ENCODE peak calls at places on chromosomes 1 and 21, in ten cellular contexts. R is epithelial cell of esophagus, W is kidney, H is GM06990, J is dorsolateral prefrontal cortex, F is tibial artery, E is neural progenitor cell, P is cardiac muscle cell, Y is HepG2, I is foreskin fibroblast. U is an unnamed sample.

GRCh38 chr21:44765231-44766013 is 36.2 kb downstream of the UBE2G2 start:
- DNase-seq in R (peak; percentile 63), W (no peak), H (no peak), J (no peak), F (no peak), E (no peak), P (no peak), Y (no peak), I (peak; percentile 32), U (peak; percentile 54)

GRCh38 chr1:101137144-101138126 is 99.4 kb upstream of the S1PR1 start:
- DNase-seq in R (no peak), W (no peak), H (no peak), J (no peak), F (no peak), E (no peak), P (no peak), Y (peak; percentile 53), I (peak; percentile 46), U (peak; percentile 74)

GRCh38 chr1:201332021-201332420 is 45.5 kb downstream of the TNNT2 start:
- DNase-seq in R (no peak), W (peak; percentile 26), H (no peak), J (no peak), F (no peak), E (no peak), P (no peak), Y (no peak), I (no peak), U (no peak)

GRCh38 chr1:58764294-58764978 is 19.4 kb downstream of the JUN start:
- DNase-seq in R (peak; percentile 65), W (no peak), H (no peak), J (no peak), F (no peak), E (no peak), P (no peak), Y (no peak), I (peak; percentile 87), U (peak; percentile 90)

GRCh38 chr1:182196897-182197546 is 135.5 kb upstream of the ZNF648 start:
- DNase-seq in R (no peak), W (no peak), H (no peak), J (no peak), F (peak; percentile 84), E (no peak), P (peak; percentile 38), Y (no peak), I (no peak), U (no peak)

GRCh38 chr1:204867666-204868339 is 2.9 kb upstream of the NFASC start:
- DNase-seq in R (no peak), W (peak; percentile 86), H (no peak), J (no peak), F (no peak), E (no peak), P (no peak), Y (no peak), I (no peak), U (no peak)

GRCh38 chr1:235161685-235162327 is 756 bp upstream of the RBM34 start:
- DNase-seq in R (no peak), W (no peak), H (peak; percentile 15), J (no peak), F (no peak), E (peak; percentile 10), P (no peak), Y (no peak), I (no peak), U (no peak)

GRCh38 chr21:28485301-28486022 is 507.2 kb downstream of the LTN1 start:
- DNase-seq in R (peak; percentile 51), W (no peak), H (no peak), J (no peak), F (no peak), E (no peak), P (no peak), Y (no peak), I (peak; percentile 80), U (peak; percentile 96)

GRCh38 chr1:219172821-219173220 is 857 bp upstream of the LYPLAL1 start:
- DNase-seq in R (no peak), W (no peak), H (no peak), J (no peak), F (no peak), E (no peak), P (no peak), Y (no peak), I (no peak), U (no peak)
- H3K4me3 ChIP-seq in R (no peak overlapping the region), W (peak overlapping the region; percentile 92), H (no peak overlapping the region), J (no peak overlapping the region), F (no peak overlapping the region), E (no peak overlapping the region), P (no peak overlapping the region), Y (no peak overlapping the region), I (no peak overlapping the region), U (no peak overlapping the region)

GRCh38 chr1:233391338-233391737 is 63.8 kb downstream of the MAP3K21 start:
- DNase-seq in R (no peak), W (no peak), H (no peak), J (no peak), F (no peak), E (no peak), P (no peak), Y (no peak), I (no peak), U (no peak)

GRCh38 chr1:233389169-233389568 is 61.6 kb downstream of the MAP3K21 start:
- DNase-seq in R (no peak), W (no peak), H (no peak), J (no peak), F (no peak), E (no peak), P (no peak), Y (no peak), I (no peak), U (no peak)

GRCh38 chr1:233390842-233391241 is 63.3 kb downstream of the MAP3K21 start:
- DNase-seq in R (no peak), W (no peak), H (no peak), J (no peak), F (no peak), E (no peak), P (no peak), Y (no peak), I (no peak), U (no peak)

GRCh38 chr1:233387585-233387984 is 60.1 kb downstream of the MAP3K21 start:
- DNase-seq in R (no peak), W (no peak), H (no peak), J (no peak), F (no peak), E (no peak), P (no peak), Y (no peak), I (no peak), U (no peak)

DNA sequence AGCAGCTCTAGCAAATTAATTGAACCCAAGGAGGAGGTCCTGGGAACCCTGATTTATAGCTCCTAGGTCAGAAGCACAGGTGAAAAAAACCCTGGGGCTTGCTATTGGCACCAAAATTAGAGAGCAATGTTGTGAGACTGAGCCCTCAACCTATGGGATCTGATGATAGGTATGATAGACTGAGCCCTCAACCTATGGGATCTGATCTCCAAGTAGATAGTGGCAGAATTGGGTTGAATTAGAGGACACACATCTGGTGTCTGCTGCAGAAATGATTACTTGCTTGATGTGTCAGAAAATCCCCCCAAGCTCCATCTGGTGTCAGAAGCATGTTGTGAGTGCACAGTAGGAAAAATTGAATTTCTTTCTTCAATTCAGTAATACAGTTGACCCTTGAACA is 62.3 kb downstream of the MAP3K21 start:
- DNase-seq in R (no peak), W (no peak), H (no peak), J (no peak), F (no peak), E (no peak), P (no peak), Y (no peak), I (no peak), U (no peak)
- TF ChIP-seq CTCF in R (no peak), W (no peak), H (no peak), J (no peak), F (no peak), E (no peak), P (no peak), Y (no peak), I (no peak), U (no peak)

GRCh38 chr1:26472901-26473845 is 933 bp downstream of the HMGN2 start:
- DNase-seq in R (peak; percentile 93), W (peak; percentile 99), H (peak; percentile 96), J (peak; percentile 96), F (peak; percentile 98), E (peak; percentile 97), P (peak; percentile 96), Y (peak; percentile 85), I (peak; percentile 98), U (peak; percentile 91)

GRCh38 chr1:26471201-26471497 is 1.1 kb upstream of the HMGN2 start:
- DNase-seq in R (no peak), W (no peak), H (no peak), J (no peak), F (no peak), E (no peak), P (no peak), Y (no peak), I (no peak), U (no peak)

GRCh38 chr1:26469558-26469957 is 2.7 kb upstream of the HMGN2 start:
- DNase-seq in R (no peak), W (no peak), H (no peak), J (no peak), F (no peak), E (peak; percentile 81), P (no peak), Y (no peak), I (no peak), U (no peak)

GRCh38 chr1:26472330-26472900 is at the start of gene HMGN2:
- DNase-seq in R (peak; percentile 77), W (peak; percentile 98), H (peak; percentile 86), J (peak; percentile 94), F (peak; percentile 94), E (peak; percentile 94), P (peak; percentile 88), Y (peak; percentile 82), I (peak; percentile 93), U (peak; percentile 83)

GRCh38 chr1:26471498-26472329 is 526 bp upstream of the HMGN2 start:
- DNase-seq in R (peak; percentile 59), W (peak; percentile 93), H (no peak), J (peak; percentile 61), F (peak; percentile 82), E (peak; percentile 90), P (peak; percentile 78), Y (no peak), I (peak; percentile 87), U (peak; percentile 73)
- H3K4me3 ChIP-seq in R (peak overlapping the region; percentile 76), W (peak overlapping the region; percentile 90), H (peak overlapping the region; percentile 69), J (peak overlapping the region; percentile 96), F (peak overlapping the region; percentile 95), E (peak overlapping the region; percentile 95), P (peak overlapping the region; percentile 97), Y (peak overlapping the region; percentile 83), I (peak overlapping the region; percentile 51), U (peak overlapping the region; percentile 67)

DNA sequence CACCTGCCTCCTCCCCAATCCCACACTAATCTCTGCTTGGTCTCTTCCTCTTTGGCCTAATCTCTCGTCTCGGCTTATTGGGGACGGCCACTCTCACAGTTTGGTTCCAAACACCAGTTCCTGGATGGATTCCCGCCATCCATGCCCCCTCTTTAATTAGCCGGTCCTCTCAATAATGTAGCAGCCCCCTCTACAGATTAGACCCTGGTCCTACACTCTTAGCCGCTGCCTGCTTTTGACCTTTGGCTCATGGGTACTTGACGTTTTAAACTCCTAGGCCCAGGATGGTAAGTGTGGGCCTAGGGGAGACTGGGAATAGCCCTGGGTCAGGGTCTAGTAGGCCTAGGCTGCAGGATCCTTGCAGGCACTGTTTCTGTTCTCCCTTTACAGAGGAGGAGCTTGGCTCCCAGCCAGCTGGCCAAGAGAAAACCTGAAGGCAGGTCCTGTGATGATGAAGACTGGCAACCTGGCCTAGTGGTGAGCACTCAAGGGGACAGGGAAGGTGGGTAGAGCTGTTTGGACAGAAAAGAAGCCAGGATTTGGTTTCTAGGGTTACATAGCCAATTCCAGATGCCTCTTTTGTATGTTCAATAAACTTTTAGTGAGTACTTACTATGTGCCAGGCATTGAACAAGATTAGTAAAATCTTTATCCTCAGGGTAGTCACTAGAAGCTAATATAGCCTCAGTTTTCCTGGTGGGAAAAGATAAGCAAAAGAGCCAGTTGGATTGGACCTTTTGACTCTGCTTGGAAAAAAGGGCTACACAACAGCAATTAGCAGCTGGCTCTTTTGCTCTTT is 758 bp downstream of the RAD54L start:
- DNase-seq in R (peak; percentile 48), W (no peak), H (peak; percentile 40), J (no peak), F (no peak), E (peak; percentile 65), P (peak; percentile 21), Y (peak; percentile 62), I (peak; percentile 24), U (no peak)
- TF ChIP-seq CTCF in R (no peak), W (no peak), H (peak; percentile 26), J (no peak), F (no peak), E (peak; percentile 59), P (no peak), Y (peak; percentile 49), I (no peak), U (no peak)